ENCODE peak calls at places on chromosomes 2 and 18, in eight cellular contexts. One of them, this sample, is unnamed.

GRCh38 chr2:147451131-147451530 is 393.7 kb upstream of the ACVR2A start:
- DNase-seq in right atrium auricular region: no peak
- DNase-seq in fibroblast of mammary gland: no peak
- DNase-seq in DND-41: no peak
- DNase-seq in stomach: no peak
- DNase-seq in A549: no peak
- DNase-seq in astrocyte of the cerebellum: no peak
- DNase-seq in astrocyte of the spinal cord: no peak
- DNase-seq in this sample: no peak

GRCh38 chr2:105734762-105735538 is 9.8 kb upstream of the NCK2 start:
- DNase-seq in astrocyte of the cerebellum: peak
- DNase-seq in astrocyte of the spinal cord: peak
- DNase-seq in A549: no peak
- DNase-seq in fibroblast of mammary gland: peak
- DNase-seq in stomach: no peak
- DNase-seq in DND-41: no peak
- DNase-seq in right atrium auricular region: no peak
- DNase-seq in this sample: no peak

GRCh38 chr2:137975280-137976271 is 11.3 kb downstream of the HNMT start:
- DNase-seq in astrocyte of the spinal cord: no peak
- DNase-seq in astrocyte of the cerebellum: no peak
- DNase-seq in A549: no peak
- DNase-seq in fibroblast of mammary gland: no peak
- DNase-seq in right atrium auricular region: no peak
- DNase-seq in DND-41: no peak
- DNase-seq in stomach: no peak
- DNase-seq in this sample: no peak

GRCh38 chr2:206442516-206442853 is 847 bp upstream of the ADAM23 start:
- DNase-seq in DND-41: no peak
- DNase-seq in right atrium auricular region: no peak
- DNase-seq in fibroblast of mammary gland: no peak
- DNase-seq in astrocyte of the spinal cord: no peak
- DNase-seq in A549: no peak
- DNase-seq in stomach: no peak
- DNase-seq in astrocyte of the cerebellum: no peak
- DNase-seq in this sample: no peak

GRCh38 chr2:134461511-134461910 is 207.6 kb downstream of the MGAT5 start:
- DNase-seq in stomach: peak
- DNase-seq in right atrium auricular region: no peak
- DNase-seq in DND-41: no peak
- DNase-seq in astrocyte of the spinal cord: no peak
- DNase-seq in A549: no peak
- DNase-seq in fibroblast of mammary gland: no peak
- DNase-seq in astrocyte of the cerebellum: no peak
- DNase-seq in this sample: peak

GRCh38 chr2:205734436-205734835 is 52.1 kb downstream of the NRP2 start:
- DNase-seq in stomach: no peak
- DNase-seq in right atrium auricular region: no peak
- DNase-seq in fibroblast of mammary gland: peak
- DNase-seq in DND-41: no peak
- DNase-seq in astrocyte of the cerebellum: peak
- DNase-seq in A549: no peak
- DNase-seq in astrocyte of the spinal cord: peak
- DNase-seq in this sample: no peak

GRCh38 chr18:36298113-36298701 is 694 bp downstream of the FHOD3 start:
- DNase-seq in astrocyte of the cerebellum: no peak
- DNase-seq in fibroblast of mammary gland: no peak
- DNase-seq in DND-41: no peak
- DNase-seq in astrocyte of the spinal cord: no peak
- DNase-seq in stomach: no peak
- DNase-seq in right atrium auricular region: no peak
- DNase-seq in A549: no peak
- DNase-seq in this sample: no peak

GRCh38 chr2:74205586-74205985 is 7.2 kb downstream of the MTHFD2 start:
- DNase-seq in DND-41: no peak
- DNase-seq in right atrium auricular region: no peak
- DNase-seq in stomach: peak
- DNase-seq in astrocyte of the spinal cord: no peak
- DNase-seq in astrocyte of the cerebellum: no peak
- DNase-seq in fibroblast of mammary gland: no peak
- DNase-seq in A549: no peak
- DNase-seq in this sample: no peak

GRCh38 chr2:220946552-220946951 is 625.6 kb downstream of the EPHA4 start:
- DNase-seq in fibroblast of mammary gland: no peak
- DNase-seq in A549: no peak
- DNase-seq in astrocyte of the cerebellum: no peak
- DNase-seq in astrocyte of the spinal cord: no peak
- DNase-seq in DND-41: no peak
- DNase-seq in right atrium auricular region: no peak
- DNase-seq in stomach: no peak
- DNase-seq in this sample: no peak

GRCh38 chr2:8543412-8544167 is 138.3 kb upstream of the ID2 start:
- DNase-seq in stomach: peak
- DNase-seq in right atrium auricular region: peak
- DNase-seq in astrocyte of the cerebellum: peak
- DNase-seq in A549: no peak
- DNase-seq in astrocyte of the spinal cord: peak
- DNase-seq in fibroblast of mammary gland: peak
- DNase-seq in DND-41: peak
- DNase-seq in this sample: peak

GRCh38 chr2:148177559-148177958 is 156.7 kb downstream of the MBD5 start:
- DNase-seq in stomach: no peak
- DNase-seq in A549: no peak
- DNase-seq in fibroblast of mammary gland: no peak
- DNase-seq in DND-41: no peak
- DNase-seq in astrocyte of the spinal cord: no peak
- DNase-seq in right atrium auricular region: no peak
- DNase-seq in astrocyte of the cerebellum: no peak
- DNase-seq in this sample: no peak

GRCh38 chr18:47203626-47204464 is 27.7 kb upstream of the IER3IP1 start:
- DNase-seq in astrocyte of the cerebellum: no peak
- DNase-seq in astrocyte of the spinal cord: no peak
- DNase-seq in fibroblast of mammary gland: no peak
- DNase-seq in right atrium auricular region: no peak
- DNase-seq in stomach: no peak
- DNase-seq in DND-41: no peak
- DNase-seq in A549: no peak
- DNase-seq in this sample: no peak

GRCh38 chr18:24417465-24417864 is 9.0 kb upstream of the IMPACT start:
- DNase-seq in right atrium auricular region: no peak
- DNase-seq in stomach: no peak
- DNase-seq in astrocyte of the spinal cord: no peak
- DNase-seq in DND-41: no peak
- DNase-seq in fibroblast of mammary gland: no peak
- DNase-seq in astrocyte of the cerebellum: no peak
- DNase-seq in A549: no peak
- DNase-seq in this sample: no peak

GRCh38 chr2:218270721-218271486 is 585 bp downstream of the PNKD start:
- DNase-seq in astrocyte of the cerebellum: no peak
- DNase-seq in stomach: no peak
- DNase-seq in right atrium auricular region: no peak
- DNase-seq in DND-41: no peak
- DNase-seq in astrocyte of the spinal cord: no peak
- DNase-seq in fibroblast of mammary gland: no peak
- DNase-seq in A549: no peak
- DNase-seq in this sample: no peak

GRCh38 chr2:95526360-95527341 is 42.1 kb upstream of the TRIM43B start:
- DNase-seq in stomach: peak
- DNase-seq in right atrium auricular region: peak
- DNase-seq in astrocyte of the cerebellum: no peak
- DNase-seq in astrocyte of the spinal cord: peak
- DNase-seq in DND-41: no peak
- DNase-seq in fibroblast of mammary gland: peak
- DNase-seq in A549: peak
- DNase-seq in this sample: peak

GRCh38 chr2:169997140-169997887 is 170.1 kb downstream of the UBR3 start:
- DNase-seq in astrocyte of the spinal cord: no peak
- DNase-seq in DND-41: peak
- DNase-seq in astrocyte of the cerebellum: no peak
- DNase-seq in A549: no peak
- DNase-seq in fibroblast of mammary gland: no peak
- DNase-seq in right atrium auricular region: no peak
- DNase-seq in stomach: no peak
- DNase-seq in this sample: no peak

GRCh38 chr18:51614967-51615571 is 417.6 kb upstream of the MEX3C start:
- DNase-seq in DND-41: no peak
- DNase-seq in astrocyte of the cerebellum: peak
- DNase-seq in astrocyte of the spinal cord: peak
- DNase-seq in stomach: no peak
- DNase-seq in A549: peak
- DNase-seq in fibroblast of mammary gland: no peak
- DNase-seq in right atrium auricular region: no peak
- DNase-seq in this sample: no peak

GRCh38 chr18:3255611-3256165 is 6.2 kb upstream of the MYL12B start:
- DNase-seq in right atrium auricular region: no peak
- DNase-seq in stomach: no peak
- DNase-seq in fibroblast of mammary gland: no peak
- DNase-seq in astrocyte of the spinal cord: no peak
- DNase-seq in A549: no peak
- DNase-seq in astrocyte of the cerebellum: no peak
- DNase-seq in DND-41: no peak
- DNase-seq in this sample: no peak
- H3K4me3 ChIP-seq in right atrium auricular region: peak
- H3K4me3 ChIP-seq in stomach: no peak
- H3K4me3 ChIP-seq in fibroblast of mammary gland: no peak
- H3K4me3 ChIP-seq in astrocyte of the spinal cord: no peak
- H3K4me3 ChIP-seq in A549: no peak
- H3K4me3 ChIP-seq in astrocyte of the cerebellum: no peak
- H3K4me3 ChIP-seq in DND-41: no peak
- H3K4me3 ChIP-seq in this sample: no peak

GRCh38 chr18:62566818-62567217 is 44.0 kb downstream of the ZCCHC2 start:
- DNase-seq in A549: no peak
- DNase-seq in stomach: no peak
- DNase-seq in fibroblast of mammary gland: no peak
- DNase-seq in astrocyte of the cerebellum: no peak
- DNase-seq in astrocyte of the spinal cord: no peak
- DNase-seq in right atrium auricular region: no peak
- DNase-seq in DND-41: no peak
- DNase-seq in this sample: no peak

GRCh38 chr18:62564044-62564443 is 41.2 kb downstream of the ZCCHC2 start:
- DNase-seq in DND-41: no peak
- DNase-seq in astrocyte of the cerebellum: no peak
- DNase-seq in fibroblast of mammary gland: no peak
- DNase-seq in astrocyte of the spinal cord: no peak
- DNase-seq in stomach: no peak
- DNase-seq in right atrium auricular region: no peak
- DNase-seq in A549: no peak
- DNase-seq in this sample: no peak

GRCh38 chr18:62569081-62569480 is 46.3 kb downstream of the ZCCHC2 start:
- DNase-seq in astrocyte of the spinal cord: no peak
- DNase-seq in A549: no peak
- DNase-seq in astrocyte of the cerebellum: no peak
- DNase-seq in fibroblast of mammary gland: no peak
- DNase-seq in right atrium auricular region: no peak
- DNase-seq in stomach: no peak
- DNase-seq in DND-41: no peak
- DNase-seq in this sample: no peak

GRCh38 chr18:62571037-62571436 is 48.2 kb downstream of the ZCCHC2 start:
- DNase-seq in right atrium auricular region: no peak
- DNase-seq in fibroblast of mammary gland: no peak
- DNase-seq in astrocyte of the spinal cord: no peak
- DNase-seq in astrocyte of the cerebellum: no peak
- DNase-seq in DND-41: no peak
- DNase-seq in stomach: no peak
- DNase-seq in A549: no peak
- DNase-seq in this sample: no peak

GRCh38 chr18:62566199-62566598 is 43.4 kb downstream of the ZCCHC2 start:
- DNase-seq in astrocyte of the cerebellum: peak
- DNase-seq in right atrium auricular region: no peak
- DNase-seq in DND-41: no peak
- DNase-seq in stomach: peak
- DNase-seq in astrocyte of the spinal cord: peak
- DNase-seq in A549: peak
- DNase-seq in fibroblast of mammary gland: peak
- DNase-seq in this sample: no peak
- TF ChIP-seq CTCF in astrocyte of the cerebellum: peak
- TF ChIP-seq CTCF in right atrium auricular region: peak
- TF ChIP-seq CTCF in DND-41: no peak
- TF ChIP-seq CTCF in stomach: no peak
- TF ChIP-seq CTCF in astrocyte of the spinal cord: no peak
- TF ChIP-seq CTCF in A549: peak
- TF ChIP-seq CTCF in fibroblast of mammary gland: peak
- TF ChIP-seq CTCF in this sample: peak

DNA sequence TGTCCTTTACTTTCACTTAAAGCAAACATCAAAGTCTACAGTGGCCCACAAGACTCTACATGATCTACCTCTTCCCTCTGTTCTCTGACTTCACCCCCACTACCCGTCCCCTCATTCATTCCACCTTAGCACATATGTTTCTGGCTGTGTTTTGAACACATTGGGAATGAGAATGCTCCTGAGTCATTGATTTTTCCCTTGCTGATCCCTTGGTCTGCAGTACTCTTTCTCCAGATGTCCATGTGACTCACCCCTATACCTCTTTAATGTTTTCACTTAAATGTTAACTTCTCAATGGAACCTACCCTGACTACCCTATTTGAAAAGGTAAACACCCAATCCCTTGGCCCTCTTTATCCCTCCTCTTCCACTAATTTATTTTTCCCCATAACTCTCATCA is 30.7 kb upstream of the FRZB start:
- DNase-seq in A549: no peak
- DNase-seq in astrocyte of the cerebellum: no peak
- DNase-seq in astrocyte of the spinal cord: peak
- DNase-seq in DND-41: no peak
- DNase-seq in fibroblast of mammary gland: peak
- DNase-seq in right atrium auricular region: no peak
- DNase-seq in stomach: no peak
- DNase-seq in this sample: peak
- H3K4me3 ChIP-seq in A549: no peak
- H3K4me3 ChIP-seq in astrocyte of the cerebellum: no peak
- H3K4me3 ChIP-seq in astrocyte of the spinal cord: no peak
- H3K4me3 ChIP-seq in DND-41: no peak
- H3K4me3 ChIP-seq in fibroblast of mammary gland: no peak
- H3K4me3 ChIP-seq in right atrium auricular region: no peak
- H3K4me3 ChIP-seq in stomach: no peak
- H3K4me3 ChIP-seq in this sample: no peak

GRCh38 chr2:31031132-31031706 is 107.0 kb downstream of the GALNT14 start:
- DNase-seq in stomach: no peak
- DNase-seq in right atrium auricular region: no peak
- DNase-seq in astrocyte of the cerebellum: no peak
- DNase-seq in fibroblast of mammary gland: no peak
- DNase-seq in A549: no peak
- DNase-seq in DND-41: no peak
- DNase-seq in astrocyte of the spinal cord: no peak
- DNase-seq in this sample: no peak

GRCh38 chr2:31028415-31028814 is 109.8 kb downstream of the GALNT14 start:
- DNase-seq in right atrium auricular region: no peak
- DNase-seq in astrocyte of the spinal cord: no peak
- DNase-seq in DND-41: no peak
- DNase-seq in astrocyte of the cerebellum: no peak
- DNase-seq in A549: no peak
- DNase-seq in stomach: no peak
- DNase-seq in fibroblast of mammary gland: no peak
- DNase-seq in this sample: no peak

GRCh38 chr2:31037058-31037457 is 101.2 kb downstream of the GALNT14 start:
- DNase-seq in A549: no peak
- DNase-seq in right atrium auricular region: no peak
- DNase-seq in astrocyte of the cerebellum: no peak
- DNase-seq in stomach: no peak
- DNase-seq in astrocyte of the spinal cord: no peak
- DNase-seq in DND-41: no peak
- DNase-seq in fibroblast of mammary gland: no peak
- DNase-seq in this sample: no peak

GRCh38 chr2:31032475-31032874 is 105.8 kb downstream of the GALNT14 start:
- DNase-seq in astrocyte of the spinal cord: no peak
- DNase-seq in fibroblast of mammary gland: no peak
- DNase-seq in A549: no peak
- DNase-seq in DND-41: no peak
- DNase-seq in stomach: no peak
- DNase-seq in right atrium auricular region: no peak
- DNase-seq in astrocyte of the cerebellum: no peak
- DNase-seq in this sample: no peak

GRCh38 chr2:31033032-31033431 is 105.2 kb downstream of the GALNT14 start:
- DNase-seq in DND-41: no peak
- DNase-seq in A549: no peak
- DNase-seq in astrocyte of the cerebellum: no peak
- DNase-seq in right atrium auricular region: no peak
- DNase-seq in fibroblast of mammary gland: no peak
- DNase-seq in astrocyte of the spinal cord: no peak
- DNase-seq in stomach: no peak
- DNase-seq in this sample: no peak
- TF ChIP-seq CTCF in DND-41: peak
- TF ChIP-seq CTCF in A549: no peak
- TF ChIP-seq CTCF in astrocyte of the cerebellum: no peak
- TF ChIP-seq CTCF in right atrium auricular region: no peak
- TF ChIP-seq CTCF in fibroblast of mammary gland: no peak
- TF ChIP-seq CTCF in astrocyte of the spinal cord: no peak
- TF ChIP-seq CTCF in stomach: no peak
- TF ChIP-seq CTCF in this sample: peak

This sample was measured in HFF-Myc.